ENCODE peak calls at places on chromosomes 5 and 9, in eight cellular contexts. One of them, this sample, is unnamed.
A peak's percentile ranks its signal among the peaks of the same experiment; 100 is the strongest.

GRCh38 chr5:149761461-149761860 is 31.4 kb downstream of the PPARGC1B start:
- DNase-seq in heart left ventricle: no peak
- DNase-seq in activated CD4-positive, alpha-beta T cell treated with anti-CD3 and anti-CD28 coated beads, Interleukin-2, amount 50 U/mL, for 24 hours: no peak
- DNase-seq in neural crest cell: no peak
- DNase-seq in foreskin melanocyte: no peak
- DNase-seq in stimulated activated CD4-positive, alpha-beta T cell treated with anti-CD3 and anti-CD28 coated beads, Interleukin-4, amount 100 ng/mL, for 24 hours: no peak
- DNase-seq in non-pigmented ciliary epithelial cell: no peak
- DNase-seq in CD8-positive, alpha-beta memory T cell: no peak
- DNase-seq in this sample: no peak

GRCh38 chr9:98085955-98086354 is 29.4 kb downstream of the NANS start:
- DNase-seq in heart left ventricle: no peak
- DNase-seq in activated CD4-positive, alpha-beta T cell treated with anti-CD3 and anti-CD28 coated beads, Interleukin-2, amount 50 U/mL, for 24 hours: no peak
- DNase-seq in neural crest cell: no peak
- DNase-seq in foreskin melanocyte: no peak
- DNase-seq in stimulated activated CD4-positive, alpha-beta T cell treated with anti-CD3 and anti-CD28 coated beads, Interleukin-4, amount 100 ng/mL, for 24 hours: no peak
- DNase-seq in non-pigmented ciliary epithelial cell: no peak
- DNase-seq in CD8-positive, alpha-beta memory T cell: no peak
- DNase-seq in this sample: no peak

GRCh38 chr5:158991391-158991790 is 108.3 kb downstream of the EBF1 start:
- DNase-seq in heart left ventricle: no peak
- DNase-seq in activated CD4-positive, alpha-beta T cell treated with anti-CD3 and anti-CD28 coated beads, Interleukin-2, amount 50 U/mL, for 24 hours: no peak
- DNase-seq in neural crest cell: no peak
- DNase-seq in foreskin melanocyte: no peak
- DNase-seq in stimulated activated CD4-positive, alpha-beta T cell treated with anti-CD3 and anti-CD28 coated beads, Interleukin-4, amount 100 ng/mL, for 24 hours: no peak
- DNase-seq in non-pigmented ciliary epithelial cell: no peak
- DNase-seq in CD8-positive, alpha-beta memory T cell: no peak
- DNase-seq in this sample: no peak

GRCh38 chr9:134728801-134729495 is 87.3 kb downstream of the COL5A1 start:
- DNase-seq in heart left ventricle: no peak
- DNase-seq in activated CD4-positive, alpha-beta T cell treated with anti-CD3 and anti-CD28 coated beads, Interleukin-2, amount 50 U/mL, for 24 hours: no peak
- DNase-seq in neural crest cell: no peak
- DNase-seq in foreskin melanocyte: no peak
- DNase-seq in stimulated activated CD4-positive, alpha-beta T cell treated with anti-CD3 and anti-CD28 coated beads, Interleukin-4, amount 100 ng/mL, for 24 hours: no peak
- DNase-seq in non-pigmented ciliary epithelial cell: no peak
- DNase-seq in CD8-positive, alpha-beta memory T cell: no peak
- DNase-seq in this sample: no peak

GRCh38 chr9:134585746-134586706 is 55.6 kb upstream of the COL5A1 start:
- DNase-seq in heart left ventricle: peak; percentile 56
- DNase-seq in activated CD4-positive, alpha-beta T cell treated with anti-CD3 and anti-CD28 coated beads, Interleukin-2, amount 50 U/mL, for 24 hours: no peak
- DNase-seq in neural crest cell: no peak
- DNase-seq in foreskin melanocyte: no peak
- DNase-seq in stimulated activated CD4-positive, alpha-beta T cell treated with anti-CD3 and anti-CD28 coated beads, Interleukin-4, amount 100 ng/mL, for 24 hours: no peak
- DNase-seq in non-pigmented ciliary epithelial cell: no peak
- DNase-seq in CD8-positive, alpha-beta memory T cell: no peak
- DNase-seq in this sample: no peak

GRCh38 chr5:169651526-169651925 is 14.5 kb downstream of the DOCK2 start:
- DNase-seq in heart left ventricle: no peak
- DNase-seq in activated CD4-positive, alpha-beta T cell treated with anti-CD3 and anti-CD28 coated beads, Interleukin-2, amount 50 U/mL, for 24 hours: no peak
- DNase-seq in neural crest cell: no peak
- DNase-seq in foreskin melanocyte: peak; percentile 70
- DNase-seq in stimulated activated CD4-positive, alpha-beta T cell treated with anti-CD3 and anti-CD28 coated beads, Interleukin-4, amount 100 ng/mL, for 24 hours: no peak
- DNase-seq in non-pigmented ciliary epithelial cell: no peak
- DNase-seq in CD8-positive, alpha-beta memory T cell: no peak
- DNase-seq in this sample: no peak

GRCh38 chr5:98774192-98775046 is 956 bp downstream of the RGMB start:
- DNase-seq in heart left ventricle: peak; percentile 77
- DNase-seq in activated CD4-positive, alpha-beta T cell treated with anti-CD3 and anti-CD28 coated beads, Interleukin-2, amount 50 U/mL, for 24 hours: no peak
- DNase-seq in neural crest cell: peak; percentile 37
- DNase-seq in foreskin melanocyte: peak; percentile 61
- DNase-seq in stimulated activated CD4-positive, alpha-beta T cell treated with anti-CD3 and anti-CD28 coated beads, Interleukin-4, amount 100 ng/mL, for 24 hours: peak; percentile 51
- DNase-seq in non-pigmented ciliary epithelial cell: no peak
- DNase-seq in CD8-positive, alpha-beta memory T cell: peak; percentile 44
- DNase-seq in this sample: peak; percentile 55

GRCh38 chr5:153753645-153754432 is 263.4 kb downstream of the GRIA1 start:
- DNase-seq in heart left ventricle: no peak
- DNase-seq in activated CD4-positive, alpha-beta T cell treated with anti-CD3 and anti-CD28 coated beads, Interleukin-2, amount 50 U/mL, for 24 hours: no peak
- DNase-seq in neural crest cell: no peak
- DNase-seq in foreskin melanocyte: no peak
- DNase-seq in stimulated activated CD4-positive, alpha-beta T cell treated with anti-CD3 and anti-CD28 coated beads, Interleukin-4, amount 100 ng/mL, for 24 hours: no peak
- DNase-seq in non-pigmented ciliary epithelial cell: no peak
- DNase-seq in CD8-positive, alpha-beta memory T cell: no peak
- DNase-seq in this sample: no peak

GRCh38 chr5:111556504-111556903 is 44.2 kb upstream of the STARD4 start:
- DNase-seq in heart left ventricle: no peak
- DNase-seq in activated CD4-positive, alpha-beta T cell treated with anti-CD3 and anti-CD28 coated beads, Interleukin-2, amount 50 U/mL, for 24 hours: no peak
- DNase-seq in neural crest cell: no peak
- DNase-seq in foreskin melanocyte: no peak
- DNase-seq in stimulated activated CD4-positive, alpha-beta T cell treated with anti-CD3 and anti-CD28 coated beads, Interleukin-4, amount 100 ng/mL, for 24 hours: no peak
- DNase-seq in non-pigmented ciliary epithelial cell: no peak
- DNase-seq in CD8-positive, alpha-beta memory T cell: no peak
- DNase-seq in this sample: no peak

GRCh38 chr5:106545325-106545724 is 1125.4 kb downstream of the EFNA5 start:
- DNase-seq in heart left ventricle: no peak
- DNase-seq in activated CD4-positive, alpha-beta T cell treated with anti-CD3 and anti-CD28 coated beads, Interleukin-2, amount 50 U/mL, for 24 hours: no peak
- DNase-seq in neural crest cell: no peak
- DNase-seq in foreskin melanocyte: no peak
- DNase-seq in stimulated activated CD4-positive, alpha-beta T cell treated with anti-CD3 and anti-CD28 coated beads, Interleukin-4, amount 100 ng/mL, for 24 hours: no peak
- DNase-seq in non-pigmented ciliary epithelial cell: no peak
- DNase-seq in CD8-positive, alpha-beta memory T cell: no peak
- DNase-seq in this sample: no peak

GRCh38 chr5:154713615-154714125 is 41.5 kb upstream of the LARP1 start:
- DNase-seq in heart left ventricle: no peak
- DNase-seq in activated CD4-positive, alpha-beta T cell treated with anti-CD3 and anti-CD28 coated beads, Interleukin-2, amount 50 U/mL, for 24 hours: no peak
- DNase-seq in neural crest cell: no peak
- DNase-seq in foreskin melanocyte: no peak
- DNase-seq in stimulated activated CD4-positive, alpha-beta T cell treated with anti-CD3 and anti-CD28 coated beads, Interleukin-4, amount 100 ng/mL, for 24 hours: no peak
- DNase-seq in non-pigmented ciliary epithelial cell: no peak
- DNase-seq in CD8-positive, alpha-beta memory T cell: no peak
- DNase-seq in this sample: no peak

GRCh38 chr9:131485728-131486381 is 16.9 kb upstream of the POMT1 start:
- DNase-seq in heart left ventricle: no peak
- DNase-seq in activated CD4-positive, alpha-beta T cell treated with anti-CD3 and anti-CD28 coated beads, Interleukin-2, amount 50 U/mL, for 24 hours: no peak
- DNase-seq in neural crest cell: no peak
- DNase-seq in foreskin melanocyte: no peak
- DNase-seq in stimulated activated CD4-positive, alpha-beta T cell treated with anti-CD3 and anti-CD28 coated beads, Interleukin-4, amount 100 ng/mL, for 24 hours: no peak
- DNase-seq in non-pigmented ciliary epithelial cell: no peak
- DNase-seq in CD8-positive, alpha-beta memory T cell: no peak
- DNase-seq in this sample: no peak

GRCh38 chr5:109324941-109325340 is 84.8 kb downstream of the PJA2 start:
- DNase-seq in heart left ventricle: no peak
- DNase-seq in activated CD4-positive, alpha-beta T cell treated with anti-CD3 and anti-CD28 coated beads, Interleukin-2, amount 50 U/mL, for 24 hours: no peak
- DNase-seq in neural crest cell: no peak
- DNase-seq in foreskin melanocyte: no peak
- DNase-seq in stimulated activated CD4-positive, alpha-beta T cell treated with anti-CD3 and anti-CD28 coated beads, Interleukin-4, amount 100 ng/mL, for 24 hours: no peak
- DNase-seq in non-pigmented ciliary epithelial cell: no peak
- DNase-seq in CD8-positive, alpha-beta memory T cell: no peak
- DNase-seq in this sample: no peak